ENCODE peak calls at places on chromosomes 3 and 15, in six cellular contexts. One of them, this sample, is unnamed.
A peak's percentile ranks its signal among the peaks of the same experiment; 100 is the strongest.

GRCh38 chr3:183774631-183775030 is 50.7 kb downstream of the MAP6D1 start:
- DNase-seq in left ventricle myocardium inferior: no peak
- DNase-seq in PC-9: no peak
- DNase-seq in nephron progenitor cell: no peak
- DNase-seq in AG04450: peak; percentile 53
- DNase-seq in mucosa of descending colon: no peak
- DNase-seq in this sample: no peak

GRCh38 chr3:51478630-51479029 is 21.2 kb downstream of the DCAF1 start:
- DNase-seq in left ventricle myocardium inferior: no peak
- DNase-seq in PC-9: no peak
- DNase-seq in nephron progenitor cell: no peak
- DNase-seq in AG04450: no peak
- DNase-seq in mucosa of descending colon: no peak
- DNase-seq in this sample: no peak

GRCh38 chr3:58144478-58145142 is 66.2 kb downstream of the DNASE1L3 start:
- DNase-seq in left ventricle myocardium inferior: no peak
- DNase-seq in PC-9: no peak
- DNase-seq in nephron progenitor cell: no peak
- DNase-seq in AG04450: no peak
- DNase-seq in mucosa of descending colon: no peak
- DNase-seq in this sample: no peak

GRCh38 chr15:87902772-87903388 is 353.7 kb downstream of the NTRK3 start:
- DNase-seq in left ventricle myocardium inferior: no peak
- DNase-seq in PC-9: no peak
- DNase-seq in nephron progenitor cell: no peak
- DNase-seq in AG04450: no peak
- DNase-seq in mucosa of descending colon: no peak
- DNase-seq in this sample: no peak

GRCh38 chr3:43632269-43632733 is 10.5 kb upstream of the ANO10 start:
- DNase-seq in left ventricle myocardium inferior: no peak
- DNase-seq in PC-9: peak; percentile 47
- DNase-seq in nephron progenitor cell: no peak
- DNase-seq in AG04450: peak; percentile 58
- DNase-seq in mucosa of descending colon: no peak
- DNase-seq in this sample: no peak

GRCh38 chr3:172134352-172134751 is 95.0 kb downstream of the FNDC3B start:
- DNase-seq in left ventricle myocardium inferior: no peak
- DNase-seq in PC-9: no peak
- DNase-seq in nephron progenitor cell: no peak
- DNase-seq in AG04450: no peak
- DNase-seq in mucosa of descending colon: no peak
- DNase-seq in this sample: peak; percentile 69

GRCh38 chr3:72818915-72819314 is 29.3 kb downstream of the SHQ1 start:
- DNase-seq in left ventricle myocardium inferior: no peak
- DNase-seq in PC-9: no peak
- DNase-seq in nephron progenitor cell: no peak
- DNase-seq in AG04450: peak; percentile 75
- DNase-seq in mucosa of descending colon: no peak
- DNase-seq in this sample: peak; percentile 25

GRCh38 chr15:76566276-76566675 is 229.7 kb downstream of the ISL2 start:
- DNase-seq in left ventricle myocardium inferior: no peak
- DNase-seq in PC-9: no peak
- DNase-seq in nephron progenitor cell: no peak
- DNase-seq in AG04450: peak; percentile 55
- DNase-seq in mucosa of descending colon: no peak
- DNase-seq in this sample: no peak

GRCh38 chr3:49013738-49014660 is 4.4 kb downstream of the DALRD3 start:
- DNase-seq in left ventricle myocardium inferior: no peak
- DNase-seq in PC-9: peak; percentile 50
- DNase-seq in nephron progenitor cell: peak; percentile 56
- DNase-seq in AG04450: no peak
- DNase-seq in mucosa of descending colon: peak; percentile 81
- DNase-seq in this sample: peak; percentile 59

GRCh38 chr3:60932669-60933068 is 318.6 kb downstream of the FHIT start:
- DNase-seq in left ventricle myocardium inferior: no peak
- DNase-seq in PC-9: no peak
- DNase-seq in nephron progenitor cell: no peak
- DNase-seq in AG04450: no peak
- DNase-seq in mucosa of descending colon: no peak
- DNase-seq in this sample: no peak

GRCh38 chr15:50358805-50359204 is 3.8 kb upstream of the GABPB1 start:
- DNase-seq in left ventricle myocardium inferior: no peak
- DNase-seq in PC-9: no peak
- DNase-seq in nephron progenitor cell: no peak
- DNase-seq in AG04450: no peak
- DNase-seq in mucosa of descending colon: no peak
- DNase-seq in this sample: no peak

GRCh38 chr3:124812291-124813265 is 74.6 kb downstream of the ITGB5 start:
- DNase-seq in left ventricle myocardium inferior: peak; percentile 70
- DNase-seq in PC-9: peak; percentile 92
- DNase-seq in nephron progenitor cell: no peak
- DNase-seq in AG04450: peak; percentile 95
- DNase-seq in mucosa of descending colon: peak; percentile 74
- DNase-seq in this sample: no peak

GRCh38 chr15:68301300-68301699 is 23.8 kb downstream of the FEM1B start:
- DNase-seq in left ventricle myocardium inferior: no peak
- DNase-seq in PC-9: no peak
- DNase-seq in nephron progenitor cell: no peak
- DNase-seq in AG04450: no peak
- DNase-seq in mucosa of descending colon: no peak
- DNase-seq in this sample: no peak

GRCh38 chr15:23647421-23648375 is at the start of gene MAGEL2:
- DNase-seq in left ventricle myocardium inferior: no peak
- DNase-seq in PC-9: no peak
- DNase-seq in nephron progenitor cell: peak; percentile 60
- DNase-seq in AG04450: no peak
- DNase-seq in mucosa of descending colon: no peak
- DNase-seq in this sample: no peak

GRCh38 chr3:177776656-177777055 is 579.4 kb upstream of the TBL1XR1 start:
- DNase-seq in left ventricle myocardium inferior: no peak
- DNase-seq in PC-9: peak; percentile 84
- DNase-seq in nephron progenitor cell: no peak
- DNase-seq in AG04450: peak; percentile 58
- DNase-seq in mucosa of descending colon: no peak
- DNase-seq in this sample: no peak

GRCh38 chr3:38205472-38205805 is 40.1 kb downstream of the OXSR1 start:
- DNase-seq in left ventricle myocardium inferior: no peak
- DNase-seq in PC-9: no peak
- DNase-seq in nephron progenitor cell: no peak
- DNase-seq in AG04450: no peak
- DNase-seq in mucosa of descending colon: no peak
- DNase-seq in this sample: no peak

GRCh38 chr3:4680881-4681300 is 187.7 kb downstream of the ITPR1 start:
- DNase-seq in left ventricle myocardium inferior: no peak
- DNase-seq in PC-9: no peak
- DNase-seq in nephron progenitor cell: no peak
- DNase-seq in AG04450: no peak
- DNase-seq in mucosa of descending colon: no peak
- DNase-seq in this sample: no peak

GRCh38 chr3:25889132-25889917 is 99.4 kb downstream of the OXSM start:
- DNase-seq in left ventricle myocardium inferior: no peak
- DNase-seq in PC-9: no peak
- DNase-seq in nephron progenitor cell: no peak
- DNase-seq in AG04450: no peak
- DNase-seq in mucosa of descending colon: no peak
- DNase-seq in this sample: no peak

GRCh38 chr3:136186330-136186729 is 9.8 kb downstream of the MSL2 start:
- DNase-seq in left ventricle myocardium inferior: no peak
- DNase-seq in PC-9: peak; percentile 28
- DNase-seq in nephron progenitor cell: no peak
- DNase-seq in AG04450: no peak
- DNase-seq in mucosa of descending colon: peak; percentile 55
- DNase-seq in this sample: no peak

GRCh38 chr3:132145833-132146232 is 111.0 kb upstream of the CPNE4 start:
- DNase-seq in left ventricle myocardium inferior: no peak
- DNase-seq in PC-9: no peak
- DNase-seq in nephron progenitor cell: no peak
- DNase-seq in AG04450: no peak
- DNase-seq in mucosa of descending colon: no peak
- DNase-seq in this sample: no peak

GRCh38 chr3:15499536-15499935 is 22.0 kb downstream of the COLQ start:
- DNase-seq in left ventricle myocardium inferior: no peak
- DNase-seq in PC-9: no peak
- DNase-seq in nephron progenitor cell: no peak
- DNase-seq in AG04450: no peak
- DNase-seq in mucosa of descending colon: no peak
- DNase-seq in this sample: no peak

GRCh38 chr15:100457201-100457600 is 71.5 kb downstream of the CERS3 start:
- DNase-seq in left ventricle myocardium inferior: no peak
- DNase-seq in PC-9: no peak
- DNase-seq in nephron progenitor cell: no peak
- DNase-seq in AG04450: no peak
- DNase-seq in mucosa of descending colon: no peak
- DNase-seq in this sample: no peak

GRCh38 chr15:55715355-55716076 is 27.4 kb downstream of the PRTG start:
- DNase-seq in left ventricle myocardium inferior: no peak
- DNase-seq in PC-9: no peak
- DNase-seq in nephron progenitor cell: no peak
- DNase-seq in AG04450: no peak
- DNase-seq in mucosa of descending colon: no peak
- DNase-seq in this sample: no peak

GRCh38 chr15:69591905-69592508 is 139.4 kb downstream of the RPLP1 start:
- DNase-seq in left ventricle myocardium inferior: no peak
- DNase-seq in PC-9: no peak
- DNase-seq in nephron progenitor cell: no peak
- DNase-seq in AG04450: no peak
- DNase-seq in mucosa of descending colon: no peak
- DNase-seq in this sample: no peak

GRCh38 chr3:111338059-111338698 is 203.8 kb upstream of the CD96 start:
- DNase-seq in left ventricle myocardium inferior: no peak
- DNase-seq in PC-9: peak; percentile 66
- DNase-seq in nephron progenitor cell: peak; percentile 35
- DNase-seq in AG04450: peak; percentile 69
- DNase-seq in mucosa of descending colon: peak; percentile 31
- DNase-seq in this sample: no peak

DNA sequence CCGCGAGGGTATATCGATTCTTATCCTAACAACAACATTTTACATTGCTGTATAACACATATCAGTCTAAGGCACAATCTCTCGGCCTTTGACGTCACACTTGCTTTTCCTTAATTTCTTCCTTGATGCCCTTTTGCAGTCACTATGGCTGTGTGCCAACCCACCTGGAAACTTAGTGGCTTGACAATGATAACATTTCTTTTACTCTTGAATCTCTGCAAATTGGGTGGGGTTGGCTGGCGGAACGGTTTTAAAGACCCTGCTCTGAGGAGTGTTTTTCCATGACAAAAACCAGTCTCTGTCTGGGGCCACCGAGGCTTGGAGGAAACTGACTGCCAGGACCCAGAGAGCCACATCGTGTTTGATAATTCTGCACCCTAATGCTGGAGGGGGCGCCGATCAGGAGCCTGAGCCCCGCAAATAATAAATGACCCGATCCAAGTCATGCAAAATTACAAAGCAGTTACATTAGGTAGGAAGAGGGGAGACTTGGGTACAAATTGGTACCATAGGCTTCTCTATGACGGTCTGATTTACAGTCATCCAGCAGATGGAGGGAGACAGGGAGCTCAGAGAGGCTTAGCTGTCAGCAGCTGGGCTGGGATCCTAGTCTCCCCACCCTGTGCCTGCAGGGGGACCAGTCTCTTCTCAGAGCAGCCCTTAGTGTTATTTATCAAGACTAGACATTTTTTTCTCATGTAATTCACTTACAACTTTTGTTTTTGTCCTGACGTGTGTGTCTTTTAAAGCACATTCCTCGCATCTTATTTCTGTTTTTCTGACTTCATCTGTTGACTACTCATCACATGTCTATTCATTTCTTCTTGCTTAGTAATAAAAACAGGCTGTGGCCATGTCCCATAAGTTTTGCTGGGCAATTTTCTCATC is 115.8 kb downstream of the KLF13 start:
- DNase-seq in left ventricle myocardium inferior: no peak
- DNase-seq in PC-9: no peak
- DNase-seq in nephron progenitor cell: no peak
- DNase-seq in AG04450: peak; percentile 78
- DNase-seq in mucosa of descending colon: no peak
- DNase-seq in this sample: no peak
- TF ChIP-seq CTCF in left ventricle myocardium inferior: peak; percentile 35
- TF ChIP-seq CTCF in PC-9: no peak
- TF ChIP-seq CTCF in nephron progenitor cell: no peak
- TF ChIP-seq CTCF in AG04450: peak; percentile 49
- TF ChIP-seq CTCF in mucosa of descending colon: no peak
- TF ChIP-seq CTCF in this sample: peak; percentile 11

GRCh38 chr3:11995061-11995460 is 9.1 kb upstream of the SYN2 start:
- DNase-seq in left ventricle myocardium inferior: no peak
- DNase-seq in PC-9: no peak
- DNase-seq in nephron progenitor cell: peak; percentile 47
- DNase-seq in AG04450: no peak
- DNase-seq in mucosa of descending colon: no peak
- DNase-seq in this sample: no peak
- TF ChIP-seq CTCF in left ventricle myocardium inferior: no peak
- TF ChIP-seq CTCF in PC-9: no peak
- TF ChIP-seq CTCF in nephron progenitor cell: no peak
- TF ChIP-seq CTCF in AG04450: no peak
- TF ChIP-seq CTCF in mucosa of descending colon: no peak
- TF ChIP-seq CTCF in this sample: no peak

GRCh38 chr15:59647085-59647484 is 10.2 kb downstream of the GTF2A2 start:
- DNase-seq in left ventricle myocardium inferior: no peak
- DNase-seq in PC-9: no peak
- DNase-seq in nephron progenitor cell: no peak
- DNase-seq in AG04450: no peak
- DNase-seq in mucosa of descending colon: no peak
- DNase-seq in this sample: no peak

GRCh38 chr15:59646271-59646670 is 11.0 kb downstream of the GTF2A2 start:
- DNase-seq in left ventricle myocardium inferior: no peak
- DNase-seq in PC-9: no peak
- DNase-seq in nephron progenitor cell: no peak
- DNase-seq in AG04450: no peak
- DNase-seq in mucosa of descending colon: no peak
- DNase-seq in this sample: no peak

GRCh38 chr15:59644757-59645156 is 12.6 kb downstream of the GTF2A2 start:
- DNase-seq in left ventricle myocardium inferior: no peak
- DNase-seq in PC-9: no peak
- DNase-seq in nephron progenitor cell: no peak
- DNase-seq in AG04450: no peak
- DNase-seq in mucosa of descending colon: no peak
- DNase-seq in this sample: no peak

DNA sequence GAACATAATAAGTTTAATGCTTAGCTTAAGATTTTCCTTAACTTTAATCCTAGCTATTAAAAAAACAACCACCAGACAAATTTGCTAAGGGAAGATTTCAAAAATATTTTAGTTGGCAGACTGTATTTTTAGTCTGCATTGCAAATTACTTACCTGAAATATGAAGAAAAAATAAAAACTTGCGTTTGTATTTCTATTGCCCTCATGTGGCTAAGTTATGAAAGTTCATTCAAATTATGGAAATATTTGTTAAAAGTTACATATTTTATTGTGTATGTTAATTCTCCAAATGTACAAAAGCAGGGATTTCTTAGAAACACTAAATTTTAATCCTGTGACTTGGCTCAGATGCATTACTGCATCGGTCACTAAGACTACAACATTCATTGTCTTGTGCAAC is 15.0 kb downstream of the GTF2A2 start:
- DNase-seq in left ventricle myocardium inferior: no peak
- DNase-seq in PC-9: no peak
- DNase-seq in nephron progenitor cell: no peak
- DNase-seq in AG04450: no peak
- DNase-seq in mucosa of descending colon: no peak
- DNase-seq in this sample: no peak
- TF ChIP-seq CTCF in left ventricle myocardium inferior: no peak
- TF ChIP-seq CTCF in PC-9: peak; percentile 56
- TF ChIP-seq CTCF in nephron progenitor cell: no peak
- TF ChIP-seq CTCF in AG04450: no peak
- TF ChIP-seq CTCF in mucosa of descending colon: no peak
- TF ChIP-seq CTCF in this sample: no peak

GRCh38 chr3:46676601-46677071 is 16.8 kb downstream of the ALS2CL start:
- DNase-seq in left ventricle myocardium inferior: peak; percentile 12
- DNase-seq in PC-9: no peak
- DNase-seq in nephron progenitor cell: no peak
- DNase-seq in AG04450: no peak
- DNase-seq in mucosa of descending colon: peak; percentile 23
- DNase-seq in this sample: no peak
- TF ChIP-seq CTCF in left ventricle myocardium inferior: no peak
- TF ChIP-seq CTCF in PC-9: no peak
- TF ChIP-seq CTCF in nephron progenitor cell: no peak
- TF ChIP-seq CTCF in AG04450: no peak
- TF ChIP-seq CTCF in mucosa of descending colon: no peak
- TF ChIP-seq CTCF in this sample: no peak